ENCODE peak calls at places on chromosomes 6 and 20, in six cellular contexts. U is T-helper 2 cell; E is transverse colon; P is ovary; Z is activated effector memory CD4-positive, alpha-beta T cell treated with anti-CD3 and anti-CD28 coated beads, Interleukin-2, amount 50 U/mL, for 16 hours; N is NCI-H1694. M is an unnamed sample.

GRCh38 chr20:13492001-13492480 is 146.7 kb downstream of the TASP1 start:
- DNase-seq in U (no peak), E (no peak), P (no peak), Z (no peak), N (no peak), M (peak)

GRCh38 chr6:34240329-34241248 is 3.9 kb downstream of the HMGA1 start:
- DNase-seq in U (no peak), E (no peak), P (no peak), Z (peak), N (no peak), M (no peak)

GRCh38 chr6:123604067-123604466 is 32.7 kb downstream of the TRDN start:
- DNase-seq in U (no peak), E (no peak), P (no peak), Z (no peak), N (no peak), M (no peak)

GRCh38 chr6:150417899-150418824 is 49.4 kb downstream of the IYD start:
- DNase-seq in U (no peak), E (peak), P (no peak), Z (no peak), N (peak), M (peak)

GRCh38 chr20:17822540-17823155 is 122.9 kb downstream of the BANF2 start:
- DNase-seq in U (no peak), E (no peak), P (no peak), Z (no peak), N (no peak), M (no peak)

GRCh38 chr6:167464177-167464576 is 139.3 kb downstream of the TTLL2 start:
- DNase-seq in U (no peak), E (no peak), P (no peak), Z (no peak), N (no peak), M (no peak)

GRCh38 chr6:90660971-90661370 is 74.1 kb upstream of the MAP3K7 start:
- DNase-seq in U (no peak), E (no peak), P (no peak), Z (no peak), N (no peak), M (no peak)

GRCh38 chr20:63427206-63427605 is 45.2 kb downstream of the KCNQ2 start:
- DNase-seq in U (no peak), E (no peak), P (no peak), Z (no peak), N (no peak), M (no peak)

GRCh38 chr6:90420495-90420894 is 123.9 kb upstream of the BACH2 start:
- DNase-seq in U (no peak), E (no peak), P (no peak), Z (no peak), N (no peak), M (no peak)

GRCh38 chr20:21234816-21235215 is 68.3 kb upstream of the XRN2 start:
- DNase-seq in U (no peak), E (no peak), P (no peak), Z (no peak), N (no peak), M (no peak)

M was measured in COLO829.